ENCODE peak calls at places on chromosomes 5 and 9, in nine cellular contexts. One of them, this sample, is unnamed. For H3K36me3, the result is how much of the 10 kb centered on the place peaks cover.

GRCh38 chr5:175032741-175033151 is 308.4 kb downstream of the MSX2 start:
- DNase-seq in cardiac muscle cell: no peak
- DNase-seq in GM23248: no peak
- DNase-seq in GM23338: no peak
- DNase-seq in aorta: no peak
- DNase-seq in PC-9: no peak
- DNase-seq in heart right ventricle: no peak
- DNase-seq in ascending aorta: no peak
- DNase-seq in astrocyte: no peak
- DNase-seq in this sample: no peak

GRCh38 chr5:57650360-57651069 is 167.9 kb upstream of the ACTBL2 start:
- DNase-seq in ascending aorta: no peak
- DNase-seq in aorta: no peak
- DNase-seq in GM23338: peak
- DNase-seq in cardiac muscle cell: peak
- DNase-seq in heart right ventricle: no peak
- DNase-seq in astrocyte: peak
- DNase-seq in GM23248: peak
- DNase-seq in PC-9: no peak
- DNase-seq in this sample: peak

GRCh38 chr5:139644001-139644456 is 4.1 kb upstream of the CXXC5 start:
- DNase-seq in GM23248: no peak
- DNase-seq in PC-9: no peak
- DNase-seq in cardiac muscle cell: no peak
- DNase-seq in heart right ventricle: peak
- DNase-seq in ascending aorta: no peak
- DNase-seq in astrocyte: no peak
- DNase-seq in aorta: peak
- DNase-seq in GM23338: no peak
- DNase-seq in this sample: no peak

GRCh38 chr5:90985341-90985740 is 397.8 kb downstream of the ARRDC3 start:
- DNase-seq in GM23248: no peak
- DNase-seq in GM23338: no peak
- DNase-seq in PC-9: no peak
- DNase-seq in astrocyte: peak
- DNase-seq in aorta: no peak
- DNase-seq in ascending aorta: no peak
- DNase-seq in cardiac muscle cell: no peak
- DNase-seq in heart right ventricle: no peak
- DNase-seq in this sample: no peak

GRCh38 chr5:78543916-78544315 is 104.7 kb downstream of the LHFPL2 start:
- DNase-seq in PC-9: no peak
- DNase-seq in aorta: no peak
- DNase-seq in heart right ventricle: no peak
- DNase-seq in cardiac muscle cell: no peak
- DNase-seq in ascending aorta: no peak
- DNase-seq in GM23338: no peak
- DNase-seq in GM23248: no peak
- DNase-seq in astrocyte: no peak
- DNase-seq in this sample: no peak

GRCh38 chr9:2919347-2919746 is 75.5 kb upstream of the PUM3 start:
- DNase-seq in GM23338: no peak
- DNase-seq in PC-9: no peak
- DNase-seq in GM23248: peak
- DNase-seq in cardiac muscle cell: no peak
- DNase-seq in ascending aorta: no peak
- DNase-seq in aorta: no peak
- DNase-seq in astrocyte: peak
- DNase-seq in heart right ventricle: no peak
- DNase-seq in this sample: peak

GRCh38 chr9:19988281-19988680 is 199.4 kb upstream of the SLC24A2 start:
- DNase-seq in GM23338: no peak
- DNase-seq in GM23248: no peak
- DNase-seq in PC-9: no peak
- DNase-seq in heart right ventricle: no peak
- DNase-seq in ascending aorta: no peak
- DNase-seq in cardiac muscle cell: no peak
- DNase-seq in aorta: no peak
- DNase-seq in astrocyte: no peak
- DNase-seq in this sample: no peak

GRCh38 chr9:89471390-89471789 is 26.5 kb downstream of the SEMA4D start:
- DNase-seq in GM23338: no peak
- DNase-seq in aorta: no peak
- DNase-seq in cardiac muscle cell: no peak
- DNase-seq in astrocyte: no peak
- DNase-seq in PC-9: no peak
- DNase-seq in GM23248: no peak
- DNase-seq in heart right ventricle: no peak
- DNase-seq in ascending aorta: no peak
- DNase-seq in this sample: no peak

GRCh38 chr9:33049680-33050361 is 24.7 kb downstream of the DNAJA1 start:
- DNase-seq in GM23338: no peak
- DNase-seq in aorta: no peak
- DNase-seq in ascending aorta: no peak
- DNase-seq in astrocyte: no peak
- DNase-seq in GM23248: no peak
- DNase-seq in cardiac muscle cell: no peak
- DNase-seq in heart right ventricle: no peak
- DNase-seq in PC-9: no peak
- DNase-seq in this sample: no peak

GRCh38 chr9:23123048-23123632 is 676.5 kb downstream of the DMRTA1 start:
- DNase-seq in heart right ventricle: no peak
- DNase-seq in astrocyte: peak
- DNase-seq in ascending aorta: no peak
- DNase-seq in GM23338: peak
- DNase-seq in GM23248: peak
- DNase-seq in aorta: peak
- DNase-seq in PC-9: no peak
- DNase-seq in cardiac muscle cell: peak
- DNase-seq in this sample: no peak

GRCh38 chr5:611731-612486 is at the start of gene CEP72:
- DNase-seq in GM23248: peak
- DNase-seq in astrocyte: peak
- DNase-seq in cardiac muscle cell: peak
- DNase-seq in ascending aorta: peak
- DNase-seq in heart right ventricle: peak
- DNase-seq in aorta: peak
- DNase-seq in GM23338: peak
- DNase-seq in PC-9: peak
- DNase-seq in this sample: peak

GRCh38 chr5:174145821-174146220 is 100.3 kb downstream of the NSG2 start:
- DNase-seq in astrocyte: peak
- DNase-seq in GM23338: peak
- DNase-seq in aorta: no peak
- DNase-seq in GM23248: peak
- DNase-seq in heart right ventricle: no peak
- DNase-seq in PC-9: no peak
- DNase-seq in cardiac muscle cell: no peak
- DNase-seq in ascending aorta: no peak
- DNase-seq in this sample: no peak

GRCh38 chr9:75088646-75089368 is 493 bp downstream of the OSTF1 start:
- DNase-seq in astrocyte: peak
- DNase-seq in heart right ventricle: peak
- DNase-seq in PC-9: peak
- DNase-seq in GM23248: peak
- DNase-seq in GM23338: peak
- DNase-seq in aorta: peak
- DNase-seq in cardiac muscle cell: peak
- DNase-seq in ascending aorta: peak
- DNase-seq in this sample: no peak

GRCh38 chr5:140261403-140262171 is 41.3 kb downstream of the PFDN1 start:
- DNase-seq in aorta: no peak
- DNase-seq in GM23338: no peak
- DNase-seq in GM23248: peak
- DNase-seq in cardiac muscle cell: peak
- DNase-seq in heart right ventricle: peak
- DNase-seq in ascending aorta: peak
- DNase-seq in PC-9: peak
- DNase-seq in astrocyte: peak
- DNase-seq in this sample: peak

GRCh38 chr5:26700759-26701384 is 337.5 kb downstream of the CDH9 start:
- DNase-seq in ascending aorta: no peak
- DNase-seq in aorta: no peak
- DNase-seq in astrocyte: no peak
- DNase-seq in GM23248: peak
- DNase-seq in heart right ventricle: no peak
- DNase-seq in PC-9: no peak
- DNase-seq in cardiac muscle cell: peak
- DNase-seq in GM23338: peak
- DNase-seq in this sample: no peak

GRCh38 chr5:156654444-156654843 is 195.7 kb upstream of the PPP1R2B start:
- DNase-seq in PC-9: no peak
- DNase-seq in GM23338: no peak
- DNase-seq in aorta: no peak
- DNase-seq in heart right ventricle: no peak
- DNase-seq in ascending aorta: no peak
- DNase-seq in GM23248: no peak
- DNase-seq in astrocyte: no peak
- DNase-seq in cardiac muscle cell: no peak
- DNase-seq in this sample: no peak

GRCh38 chr5:171874210-171874609 is 88.6 kb downstream of the SMIM23 start:
- DNase-seq in heart right ventricle: no peak
- DNase-seq in aorta: no peak
- DNase-seq in cardiac muscle cell: no peak
- DNase-seq in GM23338: no peak
- DNase-seq in ascending aorta: no peak
- DNase-seq in PC-9: no peak
- DNase-seq in GM23248: peak
- DNase-seq in astrocyte: no peak
- DNase-seq in this sample: no peak

GRCh38 chr5:114369680-114370417 is 8.0 kb downstream of the KCNN2 start:
- DNase-seq in cardiac muscle cell: no peak
- DNase-seq in heart right ventricle: no peak
- DNase-seq in PC-9: no peak
- DNase-seq in astrocyte: no peak
- DNase-seq in GM23338: no peak
- DNase-seq in ascending aorta: no peak
- DNase-seq in GM23248: no peak
- DNase-seq in aorta: no peak
- DNase-seq in this sample: no peak

GRCh38 chr9:134841180-134841904 is 39.3 kb upstream of the FCN2 start:
- DNase-seq in heart right ventricle: no peak
- DNase-seq in cardiac muscle cell: no peak
- DNase-seq in aorta: no peak
- DNase-seq in GM23248: no peak
- DNase-seq in PC-9: no peak
- DNase-seq in astrocyte: no peak
- DNase-seq in ascending aorta: no peak
- DNase-seq in GM23338: no peak
- DNase-seq in this sample: no peak
- H3K36me3 ChIP-seq in heart right ventricle: under half
- H3K36me3 ChIP-seq in cardiac muscle cell: under half
- H3K36me3 ChIP-seq in aorta: under half
- H3K36me3 ChIP-seq in GM23248: half or more
- H3K36me3 ChIP-seq in PC-9: under half
- H3K36me3 ChIP-seq in astrocyte: half or more
- H3K36me3 ChIP-seq in ascending aorta: half or more
- H3K36me3 ChIP-seq in GM23338: under half
- H3K36me3 ChIP-seq in this sample: under half

GRCh38 chr5:132877938-132878337 is 4.5 kb downstream of the LEAP2 start:
- DNase-seq in GM23338: no peak
- DNase-seq in astrocyte: peak
- DNase-seq in ascending aorta: no peak
- DNase-seq in cardiac muscle cell: peak
- DNase-seq in PC-9: no peak
- DNase-seq in heart right ventricle: peak
- DNase-seq in GM23248: peak
- DNase-seq in aorta: no peak
- DNase-seq in this sample: no peak
- H3K36me3 ChIP-seq in GM23338: under half
- H3K36me3 ChIP-seq in astrocyte: half or more
- H3K36me3 ChIP-seq in ascending aorta: half or more
- H3K36me3 ChIP-seq in cardiac muscle cell: under half
- H3K36me3 ChIP-seq in PC-9: under half
- H3K36me3 ChIP-seq in heart right ventricle: under half
- H3K36me3 ChIP-seq in GM23248: half or more
- H3K36me3 ChIP-seq in aorta: under half
- H3K36me3 ChIP-seq in this sample: under half

DNA sequence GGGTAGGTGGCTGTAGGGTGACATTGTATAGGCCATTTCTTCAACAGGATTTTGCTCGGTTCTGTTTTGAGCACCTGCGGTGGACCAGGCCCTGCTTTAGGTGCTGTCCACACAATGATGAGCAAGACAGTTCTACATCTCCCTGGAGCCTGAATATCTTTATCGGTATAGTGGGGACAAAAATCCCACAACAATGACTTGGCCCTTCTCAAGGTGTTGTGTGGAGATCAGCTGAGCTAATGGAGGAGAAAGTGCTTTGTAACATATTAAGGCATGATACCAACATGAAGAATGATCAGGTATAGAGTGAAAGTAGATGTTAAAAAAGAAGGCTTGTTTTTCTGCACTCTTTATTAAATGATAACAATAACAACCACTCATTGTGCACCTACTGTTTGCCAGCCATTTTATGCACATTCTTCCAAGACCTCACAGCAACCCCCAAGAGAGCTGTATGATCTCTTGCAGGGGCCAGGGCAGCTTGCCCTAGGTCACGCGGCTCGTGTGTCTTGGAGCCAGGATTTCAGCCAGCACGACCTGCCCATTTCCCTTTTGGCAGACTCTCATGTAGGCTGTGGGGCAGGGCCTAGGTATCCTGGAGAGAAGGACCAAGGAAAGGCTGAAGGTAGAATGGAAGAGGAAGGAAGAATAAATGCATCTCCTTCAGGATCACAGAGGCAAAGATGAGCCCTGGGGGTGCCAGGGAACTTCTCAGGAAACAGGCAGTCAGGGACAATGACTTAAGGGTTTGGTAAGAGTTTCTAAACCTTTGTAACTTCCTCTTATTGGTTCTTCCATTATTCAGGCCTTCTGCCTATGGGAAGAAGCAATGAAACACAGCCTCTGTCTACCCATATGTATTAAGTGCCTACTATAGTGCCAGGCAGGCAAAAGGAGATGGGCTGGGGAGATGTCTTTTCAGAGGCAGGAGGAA is 50.0 kb upstream of the PPARGC1B start:
- DNase-seq in PC-9: no peak
- DNase-seq in GM23248: no peak
- DNase-seq in heart right ventricle: peak
- DNase-seq in aorta: no peak
- DNase-seq in ascending aorta: no peak
- DNase-seq in GM23338: no peak
- DNase-seq in astrocyte: no peak
- DNase-seq in cardiac muscle cell: no peak
- DNase-seq in this sample: no peak
- H3K36me3 ChIP-seq in PC-9: under half
- H3K36me3 ChIP-seq in GM23248: under half
- H3K36me3 ChIP-seq in heart right ventricle: under half
- H3K36me3 ChIP-seq in aorta: under half
- H3K36me3 ChIP-seq in ascending aorta: under half
- H3K36me3 ChIP-seq in GM23338: under half
- H3K36me3 ChIP-seq in astrocyte: under half
- H3K36me3 ChIP-seq in cardiac muscle cell: under half
- H3K36me3 ChIP-seq in this sample: under half

DNA sequence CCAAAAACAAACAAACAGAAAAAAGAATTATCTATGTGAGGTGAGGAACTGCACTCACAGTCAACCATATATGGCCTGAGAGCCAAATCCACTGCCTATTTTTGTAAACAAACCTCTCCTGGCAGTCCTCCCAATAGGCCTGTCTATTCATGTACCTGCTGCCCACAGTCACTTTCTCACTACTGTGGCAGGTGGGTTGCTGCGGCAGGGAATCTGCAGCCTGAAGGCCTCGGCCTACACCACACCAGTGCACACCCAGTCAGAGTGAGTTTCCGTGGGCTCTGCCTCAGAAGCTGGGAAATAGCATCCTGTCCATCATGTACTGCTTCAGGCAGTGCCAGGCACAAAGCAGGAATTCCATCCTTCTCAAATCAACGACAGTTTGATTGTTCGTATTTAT is 82.3 kb downstream of the SPTLC1 start:
- DNase-seq in aorta: no peak
- DNase-seq in PC-9: no peak
- DNase-seq in ascending aorta: no peak
- DNase-seq in heart right ventricle: no peak
- DNase-seq in astrocyte: no peak
- DNase-seq in cardiac muscle cell: no peak
- DNase-seq in GM23248: no peak
- DNase-seq in GM23338: no peak
- DNase-seq in this sample: no peak
- H3K36me3 ChIP-seq in aorta: under half
- H3K36me3 ChIP-seq in PC-9: under half
- H3K36me3 ChIP-seq in ascending aorta: half or more
- H3K36me3 ChIP-seq in heart right ventricle: under half
- H3K36me3 ChIP-seq in astrocyte: under half
- H3K36me3 ChIP-seq in cardiac muscle cell: under half
- H3K36me3 ChIP-seq in GM23248: under half
- H3K36me3 ChIP-seq in GM23338: under half
- H3K36me3 ChIP-seq in this sample: under half